ENCODE peak calls at places on chromosomes 16 and 17, in ten cellular contexts. One of them, this sample, is unnamed.

GRCh38 chr16:52546291-52546941 is 527 bp downstream of the TOX3 start:
- DNase-seq in gastrocnemius medialis: no peak
- DNase-seq in heart left ventricle: no peak
- DNase-seq in tibial artery: no peak
- DNase-seq in left ventricle myocardium inferior: no peak
- DNase-seq in heart right ventricle: no peak
- DNase-seq in mammary epithelial cell: no peak
- DNase-seq in iPS DF 6.9: no peak
- DNase-seq in psoas muscle: no peak
- DNase-seq in mesendoderm: peak; percentile 68
- DNase-seq in this sample: no peak

GRCh38 chr17:27498615-27499316 is 42.5 kb downstream of the KSR1 start:
- DNase-seq in gastrocnemius medialis: no peak
- DNase-seq in heart right ventricle: no peak
- DNase-seq in mammary epithelial cell: no peak
- DNase-seq in tibial artery: no peak
- DNase-seq in psoas muscle: no peak
- DNase-seq in left ventricle myocardium inferior: no peak
- DNase-seq in iPS DF 6.9: no peak
- DNase-seq in mesendoderm: no peak
- DNase-seq in heart left ventricle: no peak
- DNase-seq in this sample: no peak

GRCh38 chr17:33284022-33284421 is 9.1 kb downstream of the ASIC2 start:
- DNase-seq in tibial artery: no peak
- DNase-seq in gastrocnemius medialis: no peak
- DNase-seq in heart left ventricle: peak; percentile 32
- DNase-seq in mesendoderm: no peak
- DNase-seq in iPS DF 6.9: no peak
- DNase-seq in heart right ventricle: no peak
- DNase-seq in left ventricle myocardium inferior: no peak
- DNase-seq in mammary epithelial cell: peak; percentile 81
- DNase-seq in psoas muscle: no peak
- DNase-seq in this sample: peak; percentile 69

GRCh38 chr16:11685844-11686618 is 17.8 kb downstream of the SNN start:
- DNase-seq in mammary epithelial cell: no peak
- DNase-seq in gastrocnemius medialis: no peak
- DNase-seq in tibial artery: no peak
- DNase-seq in mesendoderm: no peak
- DNase-seq in heart right ventricle: no peak
- DNase-seq in psoas muscle: no peak
- DNase-seq in iPS DF 6.9: no peak
- DNase-seq in heart left ventricle: no peak
- DNase-seq in left ventricle myocardium inferior: no peak
- DNase-seq in this sample: peak; percentile 23

GRCh38 chr16:86835981-86836380 is 257.6 kb downstream of the FOXL1 start:
- DNase-seq in gastrocnemius medialis: no peak
- DNase-seq in mesendoderm: no peak
- DNase-seq in iPS DF 6.9: no peak
- DNase-seq in tibial artery: no peak
- DNase-seq in heart right ventricle: no peak
- DNase-seq in heart left ventricle: no peak
- DNase-seq in psoas muscle: no peak
- DNase-seq in left ventricle myocardium inferior: no peak
- DNase-seq in mammary epithelial cell: no peak
- DNase-seq in this sample: no peak

GRCh38 chr16:81066700-81067099 is 10.3 kb downstream of the C16orf46 start:
- DNase-seq in mammary epithelial cell: no peak
- DNase-seq in psoas muscle: no peak
- DNase-seq in gastrocnemius medialis: no peak
- DNase-seq in iPS DF 6.9: no peak
- DNase-seq in heart right ventricle: no peak
- DNase-seq in heart left ventricle: no peak
- DNase-seq in mesendoderm: no peak
- DNase-seq in tibial artery: no peak
- DNase-seq in left ventricle myocardium inferior: no peak
- DNase-seq in this sample: no peak

GRCh38 chr16:68707341-68708152 is 29.5 kb upstream of the CDH1 start:
- DNase-seq in heart left ventricle: no peak
- DNase-seq in iPS DF 6.9: no peak
- DNase-seq in left ventricle myocardium inferior: peak; percentile 38
- DNase-seq in mesendoderm: peak; percentile 92
- DNase-seq in heart right ventricle: no peak
- DNase-seq in tibial artery: no peak
- DNase-seq in gastrocnemius medialis: no peak
- DNase-seq in mammary epithelial cell: peak; percentile 97
- DNase-seq in psoas muscle: no peak
- DNase-seq in this sample: no peak

GRCh38 chr16:85245307-85246172 is 133.3 kb upstream of the CIBAR2 start:
- DNase-seq in heart right ventricle: peak; percentile 68
- DNase-seq in left ventricle myocardium inferior: no peak
- DNase-seq in heart left ventricle: peak; percentile 74
- DNase-seq in gastrocnemius medialis: peak; percentile 15
- DNase-seq in psoas muscle: peak; percentile 82
- DNase-seq in mesendoderm: peak; percentile 79
- DNase-seq in iPS DF 6.9: no peak
- DNase-seq in mammary epithelial cell: peak; percentile 38
- DNase-seq in tibial artery: no peak
- DNase-seq in this sample: no peak

GRCh38 chr16:17434006-17434405 is 36.8 kb downstream of the XYLT1 start:
- DNase-seq in iPS DF 6.9: no peak
- DNase-seq in heart right ventricle: no peak
- DNase-seq in tibial artery: no peak
- DNase-seq in left ventricle myocardium inferior: peak; percentile 30
- DNase-seq in gastrocnemius medialis: no peak
- DNase-seq in heart left ventricle: peak; percentile 56
- DNase-seq in psoas muscle: no peak
- DNase-seq in mesendoderm: no peak
- DNase-seq in mammary epithelial cell: no peak
- DNase-seq in this sample: no peak

GRCh38 chr17:12386240-12386639 is 279.4 kb upstream of the MYOCD start:
- DNase-seq in heart left ventricle: no peak
- DNase-seq in mammary epithelial cell: no peak
- DNase-seq in psoas muscle: no peak
- DNase-seq in iPS DF 6.9: no peak
- DNase-seq in tibial artery: no peak
- DNase-seq in mesendoderm: peak; percentile 53
- DNase-seq in gastrocnemius medialis: no peak
- DNase-seq in left ventricle myocardium inferior: no peak
- DNase-seq in heart right ventricle: no peak
- DNase-seq in this sample: no peak

GRCh38 chr17:59378621-59379194 is 47.3 kb downstream of the YPEL2 start:
- DNase-seq in gastrocnemius medialis: no peak
- DNase-seq in left ventricle myocardium inferior: no peak
- DNase-seq in iPS DF 6.9: no peak
- DNase-seq in mesendoderm: peak; percentile 93
- DNase-seq in psoas muscle: no peak
- DNase-seq in heart left ventricle: no peak
- DNase-seq in heart right ventricle: peak; percentile 39
- DNase-seq in tibial artery: no peak
- DNase-seq in mammary epithelial cell: no peak
- DNase-seq in this sample: no peak

GRCh38 chr16:1142911-1143310 is 10.0 kb upstream of the CACNA1H start:
- DNase-seq in gastrocnemius medialis: no peak
- DNase-seq in mesendoderm: no peak
- DNase-seq in left ventricle myocardium inferior: no peak
- DNase-seq in heart right ventricle: no peak
- DNase-seq in heart left ventricle: no peak
- DNase-seq in mammary epithelial cell: no peak
- DNase-seq in tibial artery: no peak
- DNase-seq in psoas muscle: no peak
- DNase-seq in iPS DF 6.9: no peak
- DNase-seq in this sample: no peak

DNA sequence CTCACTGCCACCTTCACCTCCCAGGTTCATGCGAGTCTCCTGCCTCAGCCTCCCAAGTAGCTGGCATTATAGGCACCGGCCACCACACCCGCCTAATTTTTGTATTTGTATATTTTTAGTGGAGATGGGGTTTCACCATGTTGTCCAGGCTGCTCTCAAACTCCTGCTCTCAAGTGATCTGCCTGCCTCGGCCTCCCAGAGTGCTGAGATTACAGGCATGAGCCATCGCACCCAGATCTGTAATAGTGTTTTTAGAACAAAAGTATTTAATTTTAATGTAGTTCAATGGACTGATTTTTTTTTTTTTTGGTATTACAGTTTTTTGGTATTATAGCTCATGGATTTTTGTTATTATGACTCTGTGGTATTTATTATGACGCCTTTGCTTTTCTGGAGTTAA is 27.1 kb downstream of the BAIAP2 start:
- DNase-seq in heart left ventricle: no peak
- DNase-seq in psoas muscle: no peak
- DNase-seq in left ventricle myocardium inferior: no peak
- DNase-seq in heart right ventricle: no peak
- DNase-seq in mammary epithelial cell: no peak
- DNase-seq in iPS DF 6.9: no peak
- DNase-seq in mesendoderm: no peak
- DNase-seq in tibial artery: no peak
- DNase-seq in gastrocnemius medialis: no peak
- DNase-seq in this sample: no peak
- H3K36me3 ChIP-seq in heart left ventricle: no peaks in the 10 kb centered on the region
- H3K36me3 ChIP-seq in psoas muscle: no peaks in the 10 kb centered on the region
- H3K36me3 ChIP-seq in left ventricle myocardium inferior: peaks cover 18% of the 10 kb centered on the region
- H3K36me3 ChIP-seq in heart right ventricle: no peaks in the 10 kb centered on the region
- H3K36me3 ChIP-seq in mammary epithelial cell: peaks cover 11% of the 10 kb centered on the region
- H3K36me3 ChIP-seq in iPS DF 6.9: peaks cover 4% of the 10 kb centered on the region
- H3K36me3 ChIP-seq in mesendoderm: no peaks in the 10 kb centered on the region
- H3K36me3 ChIP-seq in tibial artery: peaks cover 9% of the 10 kb centered on the region
- H3K36me3 ChIP-seq in gastrocnemius medialis: no peaks in the 10 kb centered on the region
- H3K36me3 ChIP-seq in this sample: peaks cover 10% of the 10 kb centered on the region

GRCh38 chr16:89485701-89486246 is 4.6 kb downstream of the ANKRD11 start:
- DNase-seq in psoas muscle: no peak
- DNase-seq in iPS DF 6.9: no peak
- DNase-seq in heart right ventricle: no peak
- DNase-seq in heart left ventricle: no peak
- DNase-seq in gastrocnemius medialis: no peak
- DNase-seq in tibial artery: no peak
- DNase-seq in mesendoderm: no peak
- DNase-seq in mammary epithelial cell: no peak
- DNase-seq in left ventricle myocardium inferior: no peak
- DNase-seq in this sample: no peak

GRCh38 chr16:89482087-89482823 is 8.1 kb downstream of the ANKRD11 start:
- DNase-seq in mammary epithelial cell: no peak
- DNase-seq in psoas muscle: peak; percentile 28
- DNase-seq in heart right ventricle: no peak
- DNase-seq in heart left ventricle: no peak
- DNase-seq in gastrocnemius medialis: no peak
- DNase-seq in tibial artery: no peak
- DNase-seq in iPS DF 6.9: no peak
- DNase-seq in left ventricle myocardium inferior: no peak
- DNase-seq in mesendoderm: no peak
- DNase-seq in this sample: no peak

GRCh38 chr16:89482824-89483220 is 7.5 kb downstream of the ANKRD11 start:
- DNase-seq in heart right ventricle: no peak
- DNase-seq in gastrocnemius medialis: no peak
- DNase-seq in psoas muscle: no peak
- DNase-seq in tibial artery: no peak
- DNase-seq in left ventricle myocardium inferior: no peak
- DNase-seq in mesendoderm: no peak
- DNase-seq in iPS DF 6.9: no peak
- DNase-seq in heart left ventricle: no peak
- DNase-seq in mammary epithelial cell: no peak
- DNase-seq in this sample: no peak

GRCh38 chr16:89484088-89484501 is 6.3 kb downstream of the ANKRD11 start:
- DNase-seq in gastrocnemius medialis: no peak
- DNase-seq in heart right ventricle: no peak
- DNase-seq in heart left ventricle: no peak
- DNase-seq in mammary epithelial cell: no peak
- DNase-seq in left ventricle myocardium inferior: no peak
- DNase-seq in iPS DF 6.9: no peak
- DNase-seq in psoas muscle: no peak
- DNase-seq in tibial artery: no peak
- DNase-seq in mesendoderm: no peak
- DNase-seq in this sample: no peak

DNA sequence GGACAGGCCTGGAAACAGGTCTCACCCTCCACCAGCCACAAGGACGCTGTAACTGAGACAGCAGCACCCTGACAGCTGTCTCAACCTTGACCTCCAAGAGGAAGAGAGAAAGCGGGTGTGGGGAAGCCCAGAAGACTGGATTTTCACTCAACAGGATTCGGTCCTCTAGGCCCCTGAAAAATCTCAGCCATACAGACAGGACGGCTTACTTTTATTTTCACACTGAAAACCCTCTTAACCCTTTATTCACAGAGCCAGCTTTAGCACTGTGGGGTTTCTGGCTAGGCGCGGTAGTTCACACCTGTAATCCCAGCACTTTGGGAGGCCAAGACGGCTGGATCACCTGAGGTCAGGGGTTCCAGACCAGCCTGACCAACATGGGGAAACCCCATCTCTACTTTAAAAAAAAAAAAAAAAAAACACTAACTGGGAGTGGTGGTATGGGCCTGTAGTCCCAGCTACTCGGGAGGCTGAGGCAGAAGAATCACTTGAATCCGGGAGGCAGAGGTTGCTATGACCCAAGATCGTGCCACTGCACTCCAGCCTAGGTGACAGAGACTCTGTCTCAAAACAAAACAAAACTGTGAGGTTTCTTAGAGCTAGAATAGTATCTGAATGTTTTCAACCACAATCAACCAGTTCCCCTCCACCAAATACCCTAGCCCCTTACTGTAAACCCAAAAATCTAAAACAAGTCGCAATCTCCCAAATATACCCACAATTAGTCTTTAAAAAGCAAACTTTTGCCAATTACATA is 5.3 kb downstream of the ANKRD11 start:
- DNase-seq in mesendoderm: no peak
- DNase-seq in heart right ventricle: no peak
- DNase-seq in tibial artery: no peak
- DNase-seq in gastrocnemius medialis: no peak
- DNase-seq in left ventricle myocardium inferior: no peak
- DNase-seq in psoas muscle: peak; percentile 53
- DNase-seq in iPS DF 6.9: no peak
- DNase-seq in mammary epithelial cell: no peak
- DNase-seq in heart left ventricle: no peak
- DNase-seq in this sample: no peak
- H3K4me1 ChIP-seq in mesendoderm: peaks cover 6% of the 10 kb centered on the region
- H3K4me1 ChIP-seq in heart right ventricle: peaks cover 82% of the 10 kb centered on the region
- H3K4me1 ChIP-seq in tibial artery: no peaks in the 10 kb centered on the region
- H3K4me1 ChIP-seq in gastrocnemius medialis: peaks cover 87% of the 10 kb centered on the region
- H3K4me1 ChIP-seq in left ventricle myocardium inferior: peaks cover 93% of the 10 kb centered on the region
- H3K4me1 ChIP-seq in psoas muscle: peaks cover 83% of the 10 kb centered on the region
- H3K4me1 ChIP-seq in iPS DF 6.9: peaks cover 6% of the 10 kb centered on the region
- H3K4me1 ChIP-seq in mammary epithelial cell: peaks cover 38% of the 10 kb centered on the region
- H3K4me1 ChIP-seq in heart left ventricle: peaks cover 64% of the 10 kb centered on the region
- H3K4me1 ChIP-seq in this sample: no peaks in the 10 kb centered on the region

GRCh38 chr17:55639096-55639495 is 83.6 kb downstream of the TMEM100 start:
- DNase-seq in gastrocnemius medialis: no peak
- DNase-seq in left ventricle myocardium inferior: no peak
- DNase-seq in heart right ventricle: no peak
- DNase-seq in tibial artery: no peak
- DNase-seq in psoas muscle: no peak
- DNase-seq in mammary epithelial cell: no peak
- DNase-seq in mesendoderm: peak; percentile 85
- DNase-seq in iPS DF 6.9: no peak
- DNase-seq in heart left ventricle: no peak
- DNase-seq in this sample: no peak
- H3K36me3 ChIP-seq in gastrocnemius medialis: no peaks in the 10 kb centered on the region
- H3K36me3 ChIP-seq in left ventricle myocardium inferior: no peaks in the 10 kb centered on the region
- H3K36me3 ChIP-seq in heart right ventricle: no peaks in the 10 kb centered on the region
- H3K36me3 ChIP-seq in tibial artery: no peaks in the 10 kb centered on the region
- H3K36me3 ChIP-seq in psoas muscle: no peaks in the 10 kb centered on the region
- H3K36me3 ChIP-seq in mammary epithelial cell: no peaks in the 10 kb centered on the region
- H3K36me3 ChIP-seq in mesendoderm: no peaks in the 10 kb centered on the region
- H3K36me3 ChIP-seq in iPS DF 6.9: no peaks in the 10 kb centered on the region
- H3K36me3 ChIP-seq in heart left ventricle: no peaks in the 10 kb centered on the region
- H3K36me3 ChIP-seq in this sample: no peaks in the 10 kb centered on the region

GRCh38 chr17:18191967-18192366 is 8.3 kb downstream of the ALKBH5 start:
- DNase-seq in heart right ventricle: no peak
- DNase-seq in psoas muscle: no peak
- DNase-seq in mammary epithelial cell: no peak
- DNase-seq in gastrocnemius medialis: no peak
- DNase-seq in tibial artery: no peak
- DNase-seq in left ventricle myocardium inferior: no peak
- DNase-seq in iPS DF 6.9: no peak
- DNase-seq in heart left ventricle: no peak
- DNase-seq in mesendoderm: no peak
- DNase-seq in this sample: no peak
- H3K4me1 ChIP-seq in heart right ventricle: peaks cover 92% of the 10 kb centered on the region
- H3K4me1 ChIP-seq in psoas muscle: peaks cover 92% of the 10 kb centered on the region
- H3K4me1 ChIP-seq in mammary epithelial cell: peaks cover 27% of the 10 kb centered on the region
- H3K4me1 ChIP-seq in gastrocnemius medialis: peaks cover 97% of the 10 kb centered on the region
- H3K4me1 ChIP-seq in tibial artery: no peaks in the 10 kb centered on the region
- H3K4me1 ChIP-seq in left ventricle myocardium inferior: peaks cover 99% of the 10 kb centered on the region
- H3K4me1 ChIP-seq in iPS DF 6.9: peaks cover 2% of the 10 kb centered on the region
- H3K4me1 ChIP-seq in heart left ventricle: peaks cover 64% of the 10 kb centered on the region
- H3K4me1 ChIP-seq in mesendoderm: peaks cover 7% of the 10 kb centered on the region
- H3K4me1 ChIP-seq in this sample: peaks cover 84% of the 10 kb centered on the region

This sample was measured in right atrium auricular region.